ENCODE peak calls at places on chromosomes 4 and X, in five cellular contexts. One of them, this sample, is unnamed.

GRCh38 chr4:89949782-89950387 is 55.2 kb downstream of the MMRN1 start:
- DNase-seq in lower lobe of right lung: no peak
- DNase-seq in BE2C: no peak
- DNase-seq in neural progenitor cell: no peak
- DNase-seq in mesenchymal stem cell: no peak
- DNase-seq in this sample: no peak

GRCh38 chr4:65917486-65917885 is 247.2 kb upstream of the EPHA5 start:
- DNase-seq in lower lobe of right lung: no peak
- DNase-seq in BE2C: no peak
- DNase-seq in neural progenitor cell: no peak
- DNase-seq in mesenchymal stem cell: peak; percentile 61
- DNase-seq in this sample: no peak

GRCh38 chr4:98433608-98434198 is 172.5 kb downstream of the RAP1GDS1 start:
- DNase-seq in lower lobe of right lung: no peak
- DNase-seq in BE2C: no peak
- DNase-seq in neural progenitor cell: no peak
- DNase-seq in mesenchymal stem cell: no peak
- DNase-seq in this sample: no peak

GRCh38 chr4:155745984-155746383 is 12.8 kb upstream of the GUCY1B1 start:
- DNase-seq in lower lobe of right lung: no peak
- DNase-seq in BE2C: no peak
- DNase-seq in neural progenitor cell: no peak
- DNase-seq in mesenchymal stem cell: no peak
- DNase-seq in this sample: no peak

GRCh38 chr4:6875431-6875831 is 34.2 kb upstream of the TBC1D14 start:
- DNase-seq in lower lobe of right lung: peak; percentile 84
- DNase-seq in BE2C: no peak
- DNase-seq in neural progenitor cell: no peak
- DNase-seq in mesenchymal stem cell: no peak
- DNase-seq in this sample: no peak

GRCh38 chrX:43510194-43510593 is 145.9 kb upstream of the MAOA start:
- DNase-seq in lower lobe of right lung: no peak
- DNase-seq in BE2C: no peak
- DNase-seq in neural progenitor cell: no peak
- DNase-seq in mesenchymal stem cell: no peak
- DNase-seq in this sample: no peak

GRCh38 chr4:1574601-1575417 is 109.3 kb downstream of the FAM53A start:
- DNase-seq in lower lobe of right lung: peak; percentile 39
- DNase-seq in BE2C: no peak
- DNase-seq in neural progenitor cell: no peak
- DNase-seq in mesenchymal stem cell: no peak
- DNase-seq in this sample: peak; percentile 61

GRCh38 chr4:87150498-87151261 is 69.7 kb downstream of the KLHL8 start:
- DNase-seq in lower lobe of right lung: no peak
- DNase-seq in BE2C: peak; percentile 59
- DNase-seq in neural progenitor cell: peak; percentile 80
- DNase-seq in mesenchymal stem cell: peak; percentile 82
- DNase-seq in this sample: no peak

GRCh38 chr4:168693750-168694470 is 197.1 kb downstream of the PALLD start:
- DNase-seq in lower lobe of right lung: no peak
- DNase-seq in BE2C: no peak
- DNase-seq in neural progenitor cell: no peak
- DNase-seq in mesenchymal stem cell: no peak
- DNase-seq in this sample: no peak

GRCh38 chr4:121189811-121190210 is 25.7 kb upstream of the TNIP3 start:
- DNase-seq in lower lobe of right lung: no peak
- DNase-seq in BE2C: no peak
- DNase-seq in neural progenitor cell: no peak
- DNase-seq in mesenchymal stem cell: no peak
- DNase-seq in this sample: no peak

GRCh38 chr4:121183359-121183758 is 19.2 kb upstream of the TNIP3 start:
- DNase-seq in lower lobe of right lung: no peak
- DNase-seq in BE2C: peak; percentile 18
- DNase-seq in neural progenitor cell: no peak
- DNase-seq in mesenchymal stem cell: no peak
- DNase-seq in this sample: no peak

GRCh38 chr4:121182296-121182695 is 18.2 kb upstream of the TNIP3 start:
- DNase-seq in lower lobe of right lung: no peak
- DNase-seq in BE2C: no peak
- DNase-seq in neural progenitor cell: no peak
- DNase-seq in mesenchymal stem cell: peak; percentile 36
- DNase-seq in this sample: no peak

GRCh38 chr4:121189351-121189750 is 25.2 kb upstream of the TNIP3 start:
- DNase-seq in lower lobe of right lung: no peak
- DNase-seq in BE2C: no peak
- DNase-seq in neural progenitor cell: no peak
- DNase-seq in mesenchymal stem cell: no peak
- DNase-seq in this sample: no peak

DNA sequence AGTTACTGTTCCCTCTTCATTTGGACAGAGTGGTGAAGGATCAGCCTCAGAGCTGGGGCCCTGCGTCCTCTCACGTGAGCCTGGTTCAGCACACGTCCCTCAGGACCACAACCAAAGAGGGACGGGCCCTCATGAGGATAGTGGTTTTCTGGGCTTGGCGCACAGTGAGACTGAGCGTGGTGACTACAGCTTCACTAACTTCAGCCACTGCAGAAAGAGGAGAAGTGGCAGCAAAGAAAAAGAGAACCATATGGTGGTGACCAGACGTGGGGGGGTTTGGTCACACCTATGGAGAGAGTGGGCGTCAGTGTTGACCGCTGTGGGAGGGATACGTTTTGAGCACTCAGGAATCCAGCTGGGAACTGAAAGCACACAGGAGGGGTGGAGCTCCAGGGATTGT is 21.8 kb upstream of the TNIP3 start:
- DNase-seq in lower lobe of right lung: no peak
- DNase-seq in BE2C: no peak
- DNase-seq in neural progenitor cell: no peak
- DNase-seq in mesenchymal stem cell: no peak
- DNase-seq in this sample: no peak
- H3K4me1 ChIP-seq in lower lobe of right lung: peaks cover 8% of the 10 kb centered on the region
- H3K4me1 ChIP-seq in BE2C: no peaks in the 10 kb centered on the region
- H3K4me1 ChIP-seq in neural progenitor cell: no peaks in the 10 kb centered on the region
- H3K4me1 ChIP-seq in mesenchymal stem cell: no peaks in the 10 kb centered on the region
- H3K4me1 ChIP-seq in this sample: no peaks in the 10 kb centered on the region

GRCh38 chrX:25810202-25810601 is 327.9 kb upstream of the MAGEB18 start:
- DNase-seq in lower lobe of right lung: no peak
- DNase-seq in BE2C: no peak
- DNase-seq in neural progenitor cell: no peak
- DNase-seq in mesenchymal stem cell: no peak
- DNase-seq in this sample: no peak

GRCh38 chrX:25807022-25807421 is 331.1 kb upstream of the MAGEB18 start:
- DNase-seq in lower lobe of right lung: no peak
- DNase-seq in BE2C: no peak
- DNase-seq in neural progenitor cell: no peak
- DNase-seq in mesenchymal stem cell: no peak
- DNase-seq in this sample: no peak

DNA sequence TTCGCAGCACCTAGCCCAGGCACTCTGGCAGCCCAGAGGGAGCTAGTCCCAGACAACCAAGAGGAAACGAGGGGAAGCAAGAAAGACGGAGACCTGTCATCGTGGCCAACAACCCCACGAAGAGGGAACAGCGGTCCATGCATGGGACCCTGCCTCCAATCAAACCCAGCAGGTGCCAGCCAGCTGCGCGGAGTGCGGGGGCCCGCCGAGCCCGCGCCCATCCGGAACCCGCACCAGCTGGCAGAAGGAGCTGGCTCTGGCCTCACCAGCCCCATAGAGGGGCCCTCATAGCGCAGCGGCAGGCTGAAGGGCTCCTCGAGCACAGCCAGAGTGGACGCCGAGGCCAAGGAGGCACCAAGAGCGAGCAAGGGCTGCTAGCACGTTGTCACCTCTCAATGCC is 332.4 kb upstream of the MAGEB18 start:
- DNase-seq in lower lobe of right lung: no peak
- DNase-seq in BE2C: no peak
- DNase-seq in neural progenitor cell: no peak
- DNase-seq in mesenchymal stem cell: no peak
- DNase-seq in this sample: no peak
- H3K27me3 ChIP-seq in lower lobe of right lung: no peaks in the 10 kb centered on the region
- H3K27me3 ChIP-seq in BE2C: no peaks in the 10 kb centered on the region
- H3K27me3 ChIP-seq in neural progenitor cell: no peaks in the 10 kb centered on the region
- H3K27me3 ChIP-seq in mesenchymal stem cell: no peaks in the 10 kb centered on the region
- H3K27me3 ChIP-seq in this sample: no peaks in the 10 kb centered on the region

DNA sequence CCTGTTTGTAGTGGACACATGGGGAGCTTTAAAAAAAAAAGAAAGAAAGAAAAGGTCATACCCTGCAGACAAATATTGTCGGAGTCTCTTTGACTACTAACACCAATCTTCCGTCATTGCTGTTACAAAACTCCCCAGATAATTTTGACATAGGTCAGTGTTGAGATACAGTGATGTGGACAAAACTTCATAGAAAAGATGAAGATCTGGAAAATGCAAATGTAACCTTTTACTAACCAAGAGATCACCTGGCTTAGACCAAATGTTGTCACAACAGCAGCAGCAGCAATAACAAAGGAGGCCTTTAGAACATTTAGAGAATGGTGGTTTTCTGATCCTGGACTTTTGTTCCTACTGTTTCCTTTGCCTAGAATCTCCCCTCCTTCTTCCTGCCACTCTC is 8.1 kb upstream of the COMMD8 start:
- DNase-seq in lower lobe of right lung: no peak
- DNase-seq in BE2C: no peak
- DNase-seq in neural progenitor cell: no peak
- DNase-seq in mesenchymal stem cell: no peak
- DNase-seq in this sample: no peak
- H3K4me1 ChIP-seq in lower lobe of right lung: no peaks in the 10 kb centered on the region
- H3K4me1 ChIP-seq in BE2C: peaks cover 5% of the 10 kb centered on the region
- H3K4me1 ChIP-seq in neural progenitor cell: peaks cover 17% of the 10 kb centered on the region
- H3K4me1 ChIP-seq in mesenchymal stem cell: no peaks in the 10 kb centered on the region
- H3K4me1 ChIP-seq in this sample: no peaks in the 10 kb centered on the region

GRCh38 chr4:13541176-13541604 is 3.1 kb downstream of the NKX3-2 start:
- DNase-seq in lower lobe of right lung: no peak
- DNase-seq in BE2C: no peak
- DNase-seq in neural progenitor cell: no peak
- DNase-seq in mesenchymal stem cell: no peak
- DNase-seq in this sample: peak; percentile 62
- H3K27me3 ChIP-seq in lower lobe of right lung: peaks cover 100% of the 10 kb centered on the region
- H3K27me3 ChIP-seq in BE2C: peaks cover 100% of the 10 kb centered on the region
- H3K27me3 ChIP-seq in neural progenitor cell: peaks cover 100% of the 10 kb centered on the region
- H3K27me3 ChIP-seq in mesenchymal stem cell: peaks cover 79% of the 10 kb centered on the region
- H3K27me3 ChIP-seq in this sample: peaks cover 16% of the 10 kb centered on the region

DNA sequence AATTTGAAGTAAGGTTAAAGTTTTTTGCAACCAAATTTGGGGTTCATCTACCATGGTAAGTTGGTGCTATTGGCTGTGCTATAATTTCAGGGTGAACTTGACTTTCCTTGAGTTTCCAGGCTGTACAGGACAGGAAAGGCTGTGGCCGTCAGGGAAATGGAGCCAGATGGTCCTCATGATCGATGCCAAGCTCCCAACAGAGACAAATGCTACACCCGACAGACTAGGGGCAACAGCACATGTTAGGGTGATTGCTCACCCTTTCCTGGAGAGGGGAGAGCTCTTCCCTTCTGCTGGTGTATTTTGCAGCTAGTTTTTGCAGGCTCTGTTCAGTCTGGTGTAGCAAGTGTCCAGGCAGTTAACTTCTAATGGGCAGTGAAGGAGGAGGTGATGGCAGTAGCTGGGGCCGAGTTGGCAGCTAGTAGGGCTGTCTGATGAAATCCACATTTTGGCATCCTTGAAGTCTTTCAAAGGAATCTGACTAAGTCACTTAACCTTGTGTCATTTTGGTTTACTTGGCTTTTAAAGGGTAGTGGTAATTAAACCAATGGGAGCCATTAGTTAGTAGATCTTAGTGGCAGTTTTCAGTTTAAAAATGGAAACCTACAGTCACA is 47.8 kb downstream of the GAB1 start:
- DNase-seq in lower lobe of right lung: peak; percentile 44
- DNase-seq in BE2C: no peak
- DNase-seq in neural progenitor cell: no peak
- DNase-seq in mesenchymal stem cell: peak; percentile 14
- DNase-seq in this sample: no peak
- H3K4me1 ChIP-seq in lower lobe of right lung: peaks cover 72% of the 10 kb centered on the region
- H3K4me1 ChIP-seq in BE2C: no peaks in the 10 kb centered on the region
- H3K4me1 ChIP-seq in neural progenitor cell: peaks cover 7% of the 10 kb centered on the region
- H3K4me1 ChIP-seq in mesenchymal stem cell: peaks cover 6% of the 10 kb centered on the region
- H3K4me1 ChIP-seq in this sample: no peaks in the 10 kb centered on the region

GRCh38 chr4:74934822-74935326 is 2.0 kb downstream of the PARM1 start:
- DNase-seq in lower lobe of right lung: no peak
- DNase-seq in BE2C: no peak
- DNase-seq in neural progenitor cell: peak; percentile 46
- DNase-seq in mesenchymal stem cell: no peak
- DNase-seq in this sample: no peak
- H3K27me3 ChIP-seq in lower lobe of right lung: peaks cover 22% of the 10 kb centered on the region
- H3K27me3 ChIP-seq in BE2C: peaks cover 17% of the 10 kb centered on the region
- H3K27me3 ChIP-seq in neural progenitor cell: peaks cover 57% of the 10 kb centered on the region
- H3K27me3 ChIP-seq in mesenchymal stem cell: peaks cover 55% of the 10 kb centered on the region
- H3K27me3 ChIP-seq in this sample: no peaks in the 10 kb centered on the region

GRCh38 chrX:69066966-69067525 is 98.2 kb downstream of the PJA1 start:
- DNase-seq in lower lobe of right lung: no peak
- DNase-seq in BE2C: no peak
- DNase-seq in neural progenitor cell: no peak
- DNase-seq in mesenchymal stem cell: peak; percentile 35
- DNase-seq in this sample: peak; percentile 51
- H3K4me1 ChIP-seq in lower lobe of right lung: no peaks in the 10 kb centered on the region
- H3K4me1 ChIP-seq in BE2C: peaks cover 11% of the 10 kb centered on the region
- H3K4me1 ChIP-seq in neural progenitor cell: no peaks in the 10 kb centered on the region
- H3K4me1 ChIP-seq in mesenchymal stem cell: peaks cover 7% of the 10 kb centered on the region
- H3K4me1 ChIP-seq in this sample: peaks cover 10% of the 10 kb centered on the region

DNA sequence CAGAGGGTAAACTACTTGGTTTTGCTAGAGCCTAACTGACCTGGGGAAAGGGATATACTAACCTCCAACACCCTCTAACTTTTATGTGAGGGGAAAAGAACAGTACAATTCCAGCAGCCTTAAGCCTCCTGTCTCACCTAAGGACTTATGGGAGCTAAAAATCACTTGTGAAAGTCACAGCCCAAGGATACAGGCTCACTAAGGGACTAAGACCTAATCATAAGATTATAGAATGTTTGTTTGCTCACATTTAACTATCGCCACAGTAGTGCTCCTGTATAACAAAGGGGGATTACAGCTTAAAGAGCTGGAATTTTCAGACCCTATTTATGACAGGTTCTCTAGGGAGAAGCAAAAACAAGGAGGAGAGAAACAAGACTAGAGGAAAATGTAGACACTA is 548.7 kb downstream of the DACH2 start:
- DNase-seq in lower lobe of right lung: no peak
- DNase-seq in BE2C: no peak
- DNase-seq in neural progenitor cell: no peak
- DNase-seq in mesenchymal stem cell: no peak
- DNase-seq in this sample: no peak
- H3K27me3 ChIP-seq in lower lobe of right lung: no peaks in the 10 kb centered on the region
- H3K27me3 ChIP-seq in BE2C: no peaks in the 10 kb centered on the region
- H3K27me3 ChIP-seq in neural progenitor cell: no peaks in the 10 kb centered on the region
- H3K27me3 ChIP-seq in mesenchymal stem cell: no peaks in the 10 kb centered on the region
- H3K27me3 ChIP-seq in this sample: no peaks in the 10 kb centered on the region

DNA sequence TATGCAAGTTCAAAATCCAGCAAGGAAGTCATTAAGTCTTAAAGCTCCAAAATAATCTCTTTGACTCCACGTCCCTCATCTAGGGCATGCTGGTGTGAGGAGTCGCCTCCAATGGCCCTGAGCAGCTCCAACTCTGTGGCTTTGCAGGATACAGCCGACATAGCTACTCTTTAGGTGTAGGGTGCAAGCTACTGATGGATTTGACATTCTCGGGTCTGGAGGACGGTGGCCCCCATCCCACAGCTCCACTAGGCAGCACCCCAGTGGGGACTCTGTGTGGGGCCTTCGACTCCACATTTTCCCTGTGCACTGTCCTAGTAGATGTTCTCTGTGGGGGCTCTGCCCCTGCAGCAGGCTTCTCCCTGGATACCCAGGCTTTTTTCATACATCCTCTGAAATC is 333.2 kb upstream of the FGF13 start:
- DNase-seq in lower lobe of right lung: no peak
- DNase-seq in BE2C: no peak
- DNase-seq in neural progenitor cell: no peak
- DNase-seq in mesenchymal stem cell: no peak
- DNase-seq in this sample: no peak
- H3K4me1 ChIP-seq in lower lobe of right lung: no peaks in the 10 kb centered on the region
- H3K4me1 ChIP-seq in BE2C: no peaks in the 10 kb centered on the region
- H3K4me1 ChIP-seq in neural progenitor cell: no peaks in the 10 kb centered on the region
- H3K4me1 ChIP-seq in mesenchymal stem cell: no peaks in the 10 kb centered on the region
- H3K4me1 ChIP-seq in this sample: no peaks in the 10 kb centered on the region

This sample was measured in sigmoid colon.